ENCODE peak calls at places on chromosome 11, in eight cellular contexts. Y is kidney epithelial cell, F is PC-3, S is cardiac muscle cell, T is type B pancreatic cell, J is HFFc6, H is A549, W is astrocyte of the spinal cord. L is an unnamed sample.

GRCh38 chr11:25992254-25992653 is 339.7 kb upstream of the ANO3 start:
- DNase-seq in Y (no peak), F (no peak), S (no peak), T (no peak), J (no peak), H (no peak), W (no peak), L (no peak)

GRCh38 chr11:57240757-57241156 is 3.7 kb upstream of the APLNR start:
- DNase-seq in Y (no peak), F (no peak), S (peak), T (no peak), J (no peak), H (no peak), W (no peak), L (no peak)

GRCh38 chr11:111406589-111406988 is 27.5 kb upstream of the POU2AF1 start:
- DNase-seq in Y (no peak), F (no peak), S (no peak), T (no peak), J (no peak), H (no peak), W (no peak), L (no peak)

GRCh38 chr11:96842731-96843130 is 452.9 kb downstream of the JRKL start:
- DNase-seq in Y (no peak), F (no peak), S (no peak), T (no peak), J (no peak), H (no peak), W (no peak), L (no peak)

GRCh38 chr11:43554148-43554473 is 126.4 kb upstream of the HSD17B12 start:
- DNase-seq in Y (no peak), F (no peak), S (peak), T (no peak), J (no peak), H (no peak), W (no peak), L (no peak)

GRCh38 chr11:30786392-30787120 is 200.4 kb upstream of the MPPED2 start:
- DNase-seq in Y (peak), F (no peak), S (no peak), T (no peak), J (no peak), H (no peak), W (peak), L (peak)

GRCh38 chr11:34342008-34342533 is 15.7 kb downstream of the ABTB2 start:
- DNase-seq in Y (no peak), F (no peak), S (peak), T (no peak), J (no peak), H (no peak), W (peak), L (no peak)

GRCh38 chr11:47659273-47659672 is 16.9 kb upstream of the MTCH2 start:
- DNase-seq in Y (no peak), F (no peak), S (peak), T (no peak), J (no peak), H (no peak), W (no peak), L (no peak)

GRCh38 chr11:121696177-121696863 is 243.6 kb upstream of the SORL1-AS1 start:
- DNase-seq in Y (no peak), F (no peak), S (no peak), T (no peak), J (no peak), H (no peak), W (peak), L (no peak)

GRCh38 chr11:37500425-37500824 is 902.4 kb upstream of the RAG2 start:
- DNase-seq in Y (no peak), F (peak), S (no peak), T (no peak), J (peak), H (no peak), W (no peak), L (no peak)

GRCh38 chr11:117528061-117528780 is 200.6 kb downstream of the CEP164 start:
- DNase-seq in Y (no peak), F (no peak), S (no peak), T (no peak), J (no peak), H (no peak), W (peak), L (no peak)

GRCh38 chr11:86803641-86804040 is 3.3 kb downstream of the PRSS23 start:
- DNase-seq in Y (no peak), F (peak), S (no peak), T (no peak), J (no peak), H (no peak), W (no peak), L (no peak)

GRCh38 chr11:299081-299891 is at the start of gene IFITM5:
- DNase-seq in Y (no peak), F (no peak), S (no peak), T (no peak), J (no peak), H (no peak), W (no peak), L (no peak)

GRCh38 chr11:46463701-46464100 is 72.1 kb upstream of the CHRM4 start:
- DNase-seq in Y (no peak), F (no peak), S (no peak), T (no peak), J (no peak), H (no peak), W (no peak), L (no peak)

GRCh38 chr11:122784325-122785155 is 53.8 kb upstream of the CRTAM start:
- DNase-seq in Y (no peak), F (peak), S (peak), T (no peak), J (peak), H (no peak), W (peak), L (peak)

GRCh38 chr11:118895093-118896039 is 11.7 kb downstream of the CXCR5 start:
- DNase-seq in Y (no peak), F (no peak), S (no peak), T (no peak), J (no peak), H (no peak), W (no peak), L (no peak)

GRCh38 chr11:32478277-32478731 is 43.0 kb upstream of the WT1 start:
- DNase-seq in Y (no peak), F (no peak), S (peak), T (no peak), J (no peak), H (no peak), W (no peak), L (no peak)

GRCh38 chr11:123228489-123229163 is 33.6 kb upstream of the CLMP start:
- DNase-seq in Y (no peak), F (no peak), S (peak), T (no peak), J (no peak), H (no peak), W (no peak), L (no peak)

GRCh38 chr11:101429708-101430107 is 154.1 kb downstream of the TRPC6 start:
- DNase-seq in Y (no peak), F (no peak), S (no peak), T (no peak), J (no peak), H (no peak), W (no peak), L (no peak)

GRCh38 chr11:95111923-95112540 is 22.4 kb downstream of the ENDOD1 start:
- DNase-seq in Y (no peak), F (no peak), S (no peak), T (no peak), J (no peak), H (no peak), W (no peak), L (no peak)

GRCh38 chr11:4068962-4069361 is 25.6 kb upstream of the RRM1 start:
- DNase-seq in Y (no peak), F (no peak), S (no peak), T (no peak), J (no peak), H (no peak), W (no peak), L (no peak)

GRCh38 chr11:57092028-57092698 is 89.6 kb upstream of the LRRC55 start:
- DNase-seq in Y (no peak), F (no peak), S (no peak), T (no peak), J (no peak), H (no peak), W (no peak), L (no peak)

GRCh38 chr11:746289-747175 is 732 bp upstream of the TALDO1 start:
- DNase-seq in Y (no peak), F (peak), S (peak), T (no peak), J (no peak), H (peak), W (peak), L (no peak)

GRCh38 chr11:69746780-69747742 is 28.1 kb downstream of the FGF4 start:
- DNase-seq in Y (no peak), F (no peak), S (peak), T (no peak), J (no peak), H (no peak), W (no peak), L (no peak)

GRCh38 chr11:35487532-35488078 is 37.8 kb downstream of the PAMR1 start:
- DNase-seq in Y (no peak), F (peak), S (peak), T (no peak), J (peak), H (peak), W (peak), L (no peak)

GRCh38 chr11:118484405-118484804 is 42.9 kb upstream of the TTC36 start:
- DNase-seq in Y (no peak), F (no peak), S (no peak), T (no peak), J (no peak), H (no peak), W (no peak), L (no peak)

GRCh38 chr11:65858354-65859133 is 564 bp upstream of the CFL1 start:
- DNase-seq in Y (no peak), F (peak), S (no peak), T (no peak), J (no peak), H (no peak), W (peak), L (peak)

GRCh38 chr11:45090607-45091006 is 55.8 kb upstream of the PRDM11 start:
- DNase-seq in Y (no peak), F (no peak), S (no peak), T (no peak), J (no peak), H (no peak), W (no peak), L (no peak)

GRCh38 chr11:45087301-45087700 is 59.1 kb upstream of the PRDM11 start:
- DNase-seq in Y (no peak), F (no peak), S (no peak), T (no peak), J (no peak), H (no peak), W (no peak), L (no peak)

GRCh38 chr11:45087761-45088160 is 58.7 kb upstream of the PRDM11 start:
- DNase-seq in Y (no peak), F (no peak), S (no peak), T (no peak), J (no peak), H (no peak), W (no peak), L (no peak)

GRCh38 chr11:45089845-45090499 is 56.5 kb upstream of the PRDM11 start:
- DNase-seq in Y (no peak), F (peak), S (no peak), T (no peak), J (peak), H (peak), W (peak), L (no peak)

GRCh38 chr11:45089251-45089650 is 57.2 kb upstream of the PRDM11 start:
- DNase-seq in Y (no peak), F (peak), S (no peak), T (no peak), J (peak), H (peak), W (peak), L (no peak)
- TF ChIP-seq CTCF in Y (no peak), F (no peak), S (no peak), T (no peak), J (no peak), H (no peak), W (no peak), L (no peak)

GRCh38 chr11:64743591-64744543 is at the start of gene RASGRP2:
- DNase-seq in Y (no peak), F (peak), S (peak), T (no peak), J (no peak), H (peak), W (no peak), L (no peak)
- TF ChIP-seq CTCF in Y (peak), F (peak), S (peak), T (peak), J (peak), H (peak), W (peak), L (peak)

DNA sequence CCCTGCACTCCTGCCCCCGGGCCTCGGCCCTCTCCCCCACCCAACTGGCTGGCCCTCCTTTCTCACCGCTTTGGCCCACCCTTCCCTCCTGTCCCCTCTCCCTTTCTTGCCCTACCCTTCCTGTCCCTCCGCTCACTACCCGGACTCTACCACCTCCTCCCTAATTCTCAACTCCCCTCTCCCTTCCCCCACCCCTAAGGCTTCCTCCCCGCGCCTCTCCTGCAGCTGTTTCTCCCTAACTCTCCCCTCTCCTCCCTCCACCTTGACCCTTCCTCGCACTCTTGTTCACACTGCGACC is 416 bp downstream of the SLC15A3 start:
- DNase-seq in Y (no peak), F (no peak), S (no peak), T (no peak), J (no peak), H (no peak), W (no peak), L (no peak)
- TF ChIP-seq CTCF in Y (no peak), F (no peak), S (no peak), T (no peak), J (no peak), H (no peak), W (no peak), L (no peak)

GRCh38 chr11:73598719-73599379 is 937 bp upstream of the FAM168A start:
- DNase-seq in Y (no peak), F (no peak), S (no peak), T (no peak), J (no peak), H (no peak), W (no peak), L (no peak)

GRCh38 chr11:73597340-73597955 is 464 bp downstream of the FAM168A start:
- DNase-seq in Y (no peak), F (no peak), S (no peak), T (no peak), J (no peak), H (no peak), W (no peak), L (no peak)

GRCh38 chr11:73592640-73593039 is 5.3 kb downstream of the FAM168A start:
- DNase-seq in Y (no peak), F (no peak), S (no peak), T (no peak), J (no peak), H (no peak), W (no peak), L (no peak)

GRCh38 chr11:73596547-73596946 is 1.4 kb downstream of the FAM168A start:
- DNase-seq in Y (no peak), F (no peak), S (no peak), T (no peak), J (no peak), H (no peak), W (no peak), L (no peak)

GRCh38 chr11:73597956-73598718 is at the start of gene FAM168A:
- DNase-seq in Y (peak), F (peak), S (peak), T (peak), J (peak), H (peak), W (peak), L (peak)
- TF ChIP-seq CTCF in Y (no peak), F (no peak), S (no peak), T (peak), J (peak), H (no peak), W (no peak), L (no peak)

GRCh38 chr11:2777396-2777795 is 77.6 kb upstream of the KCNQ1OT1 start:
- DNase-seq in Y (peak), F (peak), S (no peak), T (no peak), J (no peak), H (no peak), W (no peak), L (no peak)

GRCh38 chr11:2779981-2780849 is 80.4 kb upstream of the KCNQ1OT1 start:
- DNase-seq in Y (no peak), F (no peak), S (no peak), T (peak), J (no peak), H (no peak), W (no peak), L (no peak)

GRCh38 chr11:2779499-2779980 is 79.7 kb upstream of the KCNQ1OT1 start:
- DNase-seq in Y (no peak), F (no peak), S (no peak), T (peak), J (no peak), H (no peak), W (no peak), L (no peak)

GRCh38 chr11:2777871-2778629 is 78.3 kb upstream of the KCNQ1OT1 start:
- DNase-seq in Y (no peak), F (no peak), S (peak), T (peak), J (no peak), H (no peak), W (no peak), L (no peak)

GRCh38 chr11:2778630-2779498 is 79.1 kb upstream of the KCNQ1OT1 start:
- DNase-seq in Y (peak), F (peak), S (peak), T (peak), J (peak), H (peak), W (peak), L (no peak)
- TF ChIP-seq CTCF in Y (peak), F (no peak), S (no peak), T (no peak), J (no peak), H (no peak), W (no peak), L (peak)

GRCh38 chr11:77093056-77093891 is 9.4 kb upstream of the OMP start:
- DNase-seq in Y (no peak), F (no peak), S (no peak), T (no peak), J (no peak), H (no peak), W (no peak), L (no peak)

GRCh38 chr11:77095551-77096490 is 6.8 kb upstream of the OMP start:
- DNase-seq in Y (no peak), F (no peak), S (no peak), T (no peak), J (no peak), H (no peak), W (no peak), L (no peak)

GRCh38 chr11:77096591-77097019 is 6.0 kb upstream of the OMP start:
- DNase-seq in Y (no peak), F (no peak), S (no peak), T (no peak), J (no peak), H (no peak), W (no peak), L (no peak)

GRCh38 chr11:77093987-77094840 is 8.4 kb upstream of the OMP start:
- DNase-seq in Y (no peak), F (no peak), S (no peak), T (no peak), J (no peak), H (no peak), W (no peak), L (no peak)

GRCh38 chr11:77094841-77095365 is 7.7 kb upstream of the OMP start:
- DNase-seq in Y (no peak), F (no peak), S (no peak), T (no peak), J (no peak), H (no peak), W (no peak), L (no peak)
- TF ChIP-seq CTCF in Y (no peak), F (peak), S (no peak), T (no peak), J (peak), H (no peak), W (peak), L (peak)

DNA sequence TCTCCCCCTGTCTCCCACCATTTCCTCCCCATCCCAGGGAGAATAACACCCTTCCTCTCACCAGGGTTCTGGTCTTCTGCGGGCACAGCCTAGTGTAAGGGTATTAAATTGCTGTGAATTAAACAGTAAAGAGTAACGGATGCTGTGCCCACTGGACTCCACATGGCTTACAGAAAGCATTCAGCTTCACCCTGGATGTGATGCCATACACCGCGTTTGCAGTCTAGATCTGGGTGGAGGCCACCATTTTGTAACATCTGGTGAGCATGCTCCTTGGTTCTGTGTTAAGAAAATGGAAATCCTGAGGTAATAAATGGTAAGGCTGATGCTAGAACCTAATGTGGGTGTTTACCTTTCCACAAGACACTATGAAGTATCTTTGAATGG is 331.8 kb upstream of the B3GAT1 start:
- DNase-seq in Y (no peak), F (no peak), S (no peak), T (no peak), J (no peak), H (no peak), W (no peak), L (no peak)
- TF ChIP-seq CTCF in Y (no peak), F (no peak), S (no peak), T (no peak), J (no peak), H (no peak), W (no peak), L (no peak)

L was measured in epithelial cell of proximal tubule.